ENCODE peak calls at places on chromosomes 2 and 18, in eight cellular contexts. One of them, this sample, is unnamed.

GRCh38 chr18:48197819-48198218 is 211.4 kb downstream of the ZBTB7C start:
- DNase-seq in AG09309: no peak
- DNase-seq in cardiac muscle cell: no peak
- DNase-seq in body of pancreas: no peak
- DNase-seq in heart right ventricle: no peak
- DNase-seq in mammary epithelial cell: peak
- DNase-seq in lower lobe of right lung: no peak
- DNase-seq in foreskin fibroblast: no peak
- DNase-seq in this sample: no peak

GRCh38 chr2:76455910-76456309 is 745.2 kb upstream of the GCFC2 start:
- DNase-seq in cardiac muscle cell: no peak
- DNase-seq in mammary epithelial cell: no peak
- DNase-seq in heart right ventricle: no peak
- DNase-seq in lower lobe of right lung: no peak
- DNase-seq in foreskin fibroblast: no peak
- DNase-seq in body of pancreas: no peak
- DNase-seq in AG09309: no peak
- DNase-seq in this sample: no peak

GRCh38 chr2:227471924-227472264 is at the start of gene AGFG1:
- DNase-seq in AG09309: no peak
- DNase-seq in heart right ventricle: peak
- DNase-seq in cardiac muscle cell: peak
- DNase-seq in lower lobe of right lung: peak
- DNase-seq in mammary epithelial cell: peak
- DNase-seq in body of pancreas: peak
- DNase-seq in foreskin fibroblast: peak
- DNase-seq in this sample: peak

GRCh38 chr2:19576411-19576810 is 218.0 kb upstream of the OSR1 start:
- DNase-seq in body of pancreas: no peak
- DNase-seq in mammary epithelial cell: peak
- DNase-seq in cardiac muscle cell: no peak
- DNase-seq in AG09309: no peak
- DNase-seq in foreskin fibroblast: no peak
- DNase-seq in heart right ventricle: no peak
- DNase-seq in lower lobe of right lung: no peak
- DNase-seq in this sample: no peak

GRCh38 chr2:219404954-219405353 is 13.2 kb upstream of the DES start:
- DNase-seq in cardiac muscle cell: no peak
- DNase-seq in AG09309: no peak
- DNase-seq in mammary epithelial cell: no peak
- DNase-seq in body of pancreas: no peak
- DNase-seq in lower lobe of right lung: no peak
- DNase-seq in heart right ventricle: peak
- DNase-seq in foreskin fibroblast: no peak
- DNase-seq in this sample: no peak

GRCh38 chr2:23367760-23368159 is 17.2 kb upstream of the KLHL29 start:
- DNase-seq in body of pancreas: no peak
- DNase-seq in foreskin fibroblast: no peak
- DNase-seq in mammary epithelial cell: peak
- DNase-seq in heart right ventricle: no peak
- DNase-seq in AG09309: no peak
- DNase-seq in cardiac muscle cell: peak
- DNase-seq in lower lobe of right lung: no peak
- DNase-seq in this sample: peak

GRCh38 chr2:240277073-240277806 is 136.8 kb upstream of the OTOS start:
- DNase-seq in lower lobe of right lung: no peak
- DNase-seq in mammary epithelial cell: peak
- DNase-seq in AG09309: peak
- DNase-seq in heart right ventricle: no peak
- DNase-seq in body of pancreas: peak
- DNase-seq in cardiac muscle cell: peak
- DNase-seq in foreskin fibroblast: peak
- DNase-seq in this sample: peak

GRCh38 chr2:160751021-160751420 is 257.4 kb upstream of the RBMS1 start:
- DNase-seq in foreskin fibroblast: peak
- DNase-seq in AG09309: no peak
- DNase-seq in lower lobe of right lung: no peak
- DNase-seq in body of pancreas: no peak
- DNase-seq in cardiac muscle cell: no peak
- DNase-seq in mammary epithelial cell: peak
- DNase-seq in heart right ventricle: no peak
- DNase-seq in this sample: peak

GRCh38 chr18:5891361-5892215 is 3.7 kb downstream of the TMEM200C start:
- DNase-seq in mammary epithelial cell: no peak
- DNase-seq in lower lobe of right lung: no peak
- DNase-seq in foreskin fibroblast: no peak
- DNase-seq in AG09309: no peak
- DNase-seq in heart right ventricle: no peak
- DNase-seq in body of pancreas: no peak
- DNase-seq in cardiac muscle cell: no peak
- DNase-seq in this sample: no peak

GRCh38 chr2:23826079-23826478 is 100.8 kb downstream of the ATAD2B start:
- DNase-seq in AG09309: no peak
- DNase-seq in heart right ventricle: no peak
- DNase-seq in mammary epithelial cell: no peak
- DNase-seq in cardiac muscle cell: no peak
- DNase-seq in body of pancreas: no peak
- DNase-seq in foreskin fibroblast: no peak
- DNase-seq in lower lobe of right lung: no peak
- DNase-seq in this sample: no peak

GRCh38 chr18:79792988-79793355 is 4.8 kb upstream of the KCNG2 start:
- DNase-seq in lower lobe of right lung: peak
- DNase-seq in heart right ventricle: no peak
- DNase-seq in cardiac muscle cell: no peak
- DNase-seq in body of pancreas: peak
- DNase-seq in foreskin fibroblast: no peak
- DNase-seq in AG09309: no peak
- DNase-seq in mammary epithelial cell: no peak
- DNase-seq in this sample: no peak

GRCh38 chr2:18167871-18168270 is 289.4 kb downstream of the KCNS3 start:
- DNase-seq in heart right ventricle: no peak
- DNase-seq in AG09309: no peak
- DNase-seq in lower lobe of right lung: no peak
- DNase-seq in body of pancreas: no peak
- DNase-seq in mammary epithelial cell: no peak
- DNase-seq in foreskin fibroblast: no peak
- DNase-seq in cardiac muscle cell: no peak
- DNase-seq in this sample: no peak

GRCh38 chr2:98172951-98173350 is 86.0 kb downstream of the VWA3B start:
- DNase-seq in body of pancreas: no peak
- DNase-seq in heart right ventricle: no peak
- DNase-seq in AG09309: no peak
- DNase-seq in foreskin fibroblast: no peak
- DNase-seq in lower lobe of right lung: no peak
- DNase-seq in cardiac muscle cell: no peak
- DNase-seq in mammary epithelial cell: no peak
- DNase-seq in this sample: no peak

GRCh38 chr2:146661494-146662096 is 1183.2 kb upstream of the ACVR2A start:
- DNase-seq in cardiac muscle cell: peak
- DNase-seq in body of pancreas: no peak
- DNase-seq in foreskin fibroblast: peak
- DNase-seq in AG09309: peak
- DNase-seq in mammary epithelial cell: peak
- DNase-seq in heart right ventricle: no peak
- DNase-seq in lower lobe of right lung: no peak
- DNase-seq in this sample: peak

GRCh38 chr2:70670202-70670601 is 97.8 kb downstream of the ADD2 start:
- DNase-seq in body of pancreas: no peak
- DNase-seq in heart right ventricle: no peak
- DNase-seq in cardiac muscle cell: no peak
- DNase-seq in lower lobe of right lung: no peak
- DNase-seq in mammary epithelial cell: no peak
- DNase-seq in AG09309: no peak
- DNase-seq in foreskin fibroblast: no peak
- DNase-seq in this sample: no peak

GRCh38 chr2:193584522-193584938 is 1389.8 kb upstream of the TMEFF2 start:
- DNase-seq in cardiac muscle cell: peak
- DNase-seq in heart right ventricle: no peak
- DNase-seq in AG09309: no peak
- DNase-seq in body of pancreas: no peak
- DNase-seq in foreskin fibroblast: peak
- DNase-seq in lower lobe of right lung: no peak
- DNase-seq in mammary epithelial cell: peak
- DNase-seq in this sample: peak

GRCh38 chr2:73415906-73416305 is 30.3 kb downstream of the ALMS1 start:
- DNase-seq in heart right ventricle: no peak
- DNase-seq in lower lobe of right lung: no peak
- DNase-seq in AG09309: no peak
- DNase-seq in body of pancreas: no peak
- DNase-seq in cardiac muscle cell: peak
- DNase-seq in foreskin fibroblast: peak
- DNase-seq in mammary epithelial cell: peak
- DNase-seq in this sample: peak
- TF ChIP-seq CTCF in heart right ventricle: no peak
- TF ChIP-seq CTCF in lower lobe of right lung: no peak
- TF ChIP-seq CTCF in AG09309: no peak
- TF ChIP-seq CTCF in body of pancreas: no peak
- TF ChIP-seq CTCF in cardiac muscle cell: no peak
- TF ChIP-seq CTCF in foreskin fibroblast: no peak
- TF ChIP-seq CTCF in mammary epithelial cell: no peak
- TF ChIP-seq CTCF in this sample: no peak

DNA sequence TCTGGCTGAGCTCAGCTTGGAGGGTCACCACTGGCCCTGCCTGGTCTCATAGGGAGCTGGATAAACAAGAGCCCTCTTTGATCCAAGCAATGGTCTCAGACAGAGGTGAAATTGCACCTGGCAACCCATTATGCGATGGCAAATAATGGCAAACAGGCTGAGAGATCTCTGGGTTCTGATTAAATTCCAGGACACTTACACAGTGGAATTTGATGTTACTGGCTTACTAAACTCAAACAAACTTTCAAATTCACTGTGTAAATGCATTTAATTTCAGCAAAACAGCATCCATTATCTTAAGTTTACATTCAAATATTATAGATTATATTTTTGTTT is 19.5 kb upstream of the STAT4 start:
- DNase-seq in AG09309: no peak
- DNase-seq in lower lobe of right lung: no peak
- DNase-seq in heart right ventricle: no peak
- DNase-seq in cardiac muscle cell: no peak
- DNase-seq in foreskin fibroblast: no peak
- DNase-seq in body of pancreas: no peak
- DNase-seq in mammary epithelial cell: no peak
- DNase-seq in this sample: no peak
- H3K4me3 ChIP-seq in AG09309: no peak
- H3K4me3 ChIP-seq in lower lobe of right lung: no peak
- H3K4me3 ChIP-seq in heart right ventricle: no peak
- H3K4me3 ChIP-seq in cardiac muscle cell: no peak
- H3K4me3 ChIP-seq in foreskin fibroblast: no peak
- H3K4me3 ChIP-seq in body of pancreas: no peak
- H3K4me3 ChIP-seq in mammary epithelial cell: no peak
- H3K4me3 ChIP-seq in this sample: no peak

GRCh38 chr2:207768168-207768890 is 1.4 kb downstream of the FZD5 start:
- DNase-seq in heart right ventricle: peak
- DNase-seq in AG09309: no peak
- DNase-seq in foreskin fibroblast: peak
- DNase-seq in body of pancreas: peak
- DNase-seq in cardiac muscle cell: peak
- DNase-seq in mammary epithelial cell: peak
- DNase-seq in lower lobe of right lung: peak
- DNase-seq in this sample: peak

GRCh38 chr2:207765960-207766582 is 3.6 kb downstream of the FZD5 start:
- DNase-seq in body of pancreas: no peak
- DNase-seq in heart right ventricle: no peak
- DNase-seq in mammary epithelial cell: no peak
- DNase-seq in AG09309: no peak
- DNase-seq in lower lobe of right lung: no peak
- DNase-seq in foreskin fibroblast: no peak
- DNase-seq in cardiac muscle cell: no peak
- DNase-seq in this sample: no peak

GRCh38 chr2:207766697-207767460 is 2.8 kb downstream of the FZD5 start:
- DNase-seq in mammary epithelial cell: no peak
- DNase-seq in cardiac muscle cell: no peak
- DNase-seq in foreskin fibroblast: no peak
- DNase-seq in heart right ventricle: no peak
- DNase-seq in lower lobe of right lung: peak
- DNase-seq in AG09309: no peak
- DNase-seq in body of pancreas: peak
- DNase-seq in this sample: no peak

GRCh38 chr2:207768891-207769596 is 662 bp downstream of the FZD5 start:
- DNase-seq in body of pancreas: peak
- DNase-seq in foreskin fibroblast: peak
- DNase-seq in lower lobe of right lung: peak
- DNase-seq in AG09309: no peak
- DNase-seq in cardiac muscle cell: peak
- DNase-seq in mammary epithelial cell: peak
- DNase-seq in heart right ventricle: no peak
- DNase-seq in this sample: peak

DNA sequence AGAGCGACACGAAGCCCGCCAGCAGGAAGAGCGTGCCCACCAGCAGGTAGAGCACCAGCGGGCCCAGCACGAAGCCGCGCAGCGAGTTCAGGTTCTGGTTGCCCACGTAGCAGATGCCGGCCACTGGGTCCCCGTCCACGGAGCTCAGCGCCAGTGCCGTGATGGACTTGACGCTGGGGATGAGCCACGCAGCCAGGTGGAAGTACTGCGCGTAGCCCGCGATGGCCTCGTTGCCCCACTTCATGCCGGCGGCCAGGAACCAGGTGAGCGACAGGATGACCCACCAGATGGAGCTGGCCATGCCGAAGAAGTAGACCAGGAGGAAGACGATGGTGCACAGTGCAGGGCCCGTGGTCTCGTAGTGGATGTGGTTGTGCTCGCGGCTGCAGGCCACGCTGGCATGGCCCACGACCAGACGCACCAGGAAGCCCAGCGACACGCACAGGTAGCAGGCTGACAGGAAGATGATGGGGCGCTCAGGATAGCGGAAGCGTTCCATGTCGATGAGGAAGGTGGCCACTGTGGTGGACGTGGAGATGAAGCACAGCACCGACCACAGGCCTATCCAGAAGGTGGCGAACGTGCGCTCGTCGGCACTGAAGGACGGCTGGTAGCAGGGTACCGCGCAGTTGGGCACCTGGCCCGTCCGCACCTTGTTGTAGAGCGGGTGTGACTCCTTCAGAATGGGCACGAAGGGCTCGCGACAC is 2.1 kb downstream of the FZD5 start:
- DNase-seq in body of pancreas: peak
- DNase-seq in heart right ventricle: peak
- DNase-seq in AG09309: no peak
- DNase-seq in cardiac muscle cell: peak
- DNase-seq in foreskin fibroblast: no peak
- DNase-seq in lower lobe of right lung: peak
- DNase-seq in mammary epithelial cell: peak
- DNase-seq in this sample: no peak
- TF ChIP-seq CTCF in body of pancreas: no peak
- TF ChIP-seq CTCF in heart right ventricle: peak
- TF ChIP-seq CTCF in AG09309: peak
- TF ChIP-seq CTCF in cardiac muscle cell: peak
- TF ChIP-seq CTCF in foreskin fibroblast: peak
- TF ChIP-seq CTCF in lower lobe of right lung: no peak
- TF ChIP-seq CTCF in mammary epithelial cell: peak
- TF ChIP-seq CTCF in this sample: peak

DNA sequence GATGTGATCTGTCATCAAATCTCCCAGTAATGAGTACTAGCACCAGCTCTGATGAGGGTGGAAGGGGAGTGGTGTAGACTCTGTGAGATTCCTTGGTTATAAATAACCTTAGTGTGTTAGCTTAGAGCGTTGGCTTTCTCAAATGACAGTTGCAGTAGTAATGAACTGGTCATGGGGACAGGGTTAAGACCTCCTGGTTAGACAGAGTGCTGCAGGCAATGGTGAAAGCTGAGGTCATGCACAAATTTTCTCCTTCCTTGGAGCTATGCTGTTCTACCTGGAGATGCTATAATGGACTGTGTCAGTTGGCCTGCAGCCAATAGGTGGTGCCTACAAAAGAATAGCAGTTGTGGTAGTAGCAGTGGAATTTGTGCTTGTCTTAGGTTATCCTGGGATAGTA is 1063.3 kb upstream of the CRIM1 start:
- DNase-seq in lower lobe of right lung: no peak
- DNase-seq in cardiac muscle cell: no peak
- DNase-seq in heart right ventricle: no peak
- DNase-seq in body of pancreas: no peak
- DNase-seq in AG09309: no peak
- DNase-seq in mammary epithelial cell: no peak
- DNase-seq in foreskin fibroblast: no peak
- DNase-seq in this sample: no peak
- H3K4me3 ChIP-seq in lower lobe of right lung: no peak
- H3K4me3 ChIP-seq in cardiac muscle cell: no peak
- H3K4me3 ChIP-seq in heart right ventricle: no peak
- H3K4me3 ChIP-seq in body of pancreas: no peak
- H3K4me3 ChIP-seq in AG09309: no peak
- H3K4me3 ChIP-seq in mammary epithelial cell: no peak
- H3K4me3 ChIP-seq in foreskin fibroblast: no peak
- H3K4me3 ChIP-seq in this sample: no peak

This sample was measured in fibroblast of the aortic adventitia.